ENCODE peak calls at places on chromosome 13, in nine cellular contexts. F, A, L, W, D, O, C, M and B are unnamed samples.
A peak's percentile ranks its signal among the peaks of the same experiment; 100 is the strongest.

GRCh38 chr13:27536361-27537101 is 83.8 kb downstream of the LNX2 start:
- DNase-seq in C (no peak), D (no peak), W (no peak), O (no peak), A (no peak), F (no peak), L (no peak), M (no peak), B (no peak)

GRCh38 chr13:42864952-42865634 is 83.7 kb downstream of the FAM216B start:
- DNase-seq in D (no peak), A (no peak), L (no peak), O (no peak), F (no peak), W (no peak), C (no peak), M (no peak), B (no peak)

GRCh38 chr13:23902975-23903905 is 5.9 kb upstream of the C1QTNF9B start:
- DNase-seq in L (no peak), O (no peak), C (peak; percentile 27), A (no peak), W (no peak), M (no peak), D (no peak), F (no peak), B (no peak)

GRCh38 chr13:75250526-75251183 is 231.3 kb downstream of the TBC1D4 start:
- DNase-seq in L (peak; percentile 41), C (no peak), D (no peak), O (no peak), W (no peak), F (no peak), A (peak; percentile 86), M (no peak), B (no peak)

GRCh38 chr13:108496364-108497215 is 132.8 kb upstream of the MYO16 start:
- DNase-seq in A (peak; percentile 43), M (no peak), W (no peak), C (no peak), F (no peak), D (no peak), O (no peak), L (no peak), B (no peak)

GRCh38 chr13:60759499-60759898 is 362.5 kb downstream of the TDRD3 start:
- DNase-seq in D (no peak), O (peak; percentile 30), C (no peak), A (peak; percentile 7), M (no peak), F (peak; percentile 29), W (no peak), L (no peak), B (no peak)

GRCh38 chr13:99796175-99796819 is 175.3 kb downstream of the ZIC5 start:
- DNase-seq in A (peak; percentile 57), L (peak; percentile 2), O (no peak), D (no peak), W (no peak), C (peak; percentile 72), M (no peak), F (no peak), B (no peak)

GRCh38 chr13:26425439-26426358 is 131.8 kb upstream of the WASF3 start:
- DNase-seq in C (no peak), A (peak; percentile 62), O (peak; percentile 18), F (no peak), W (peak; percentile 32), L (peak; percentile 37), D (no peak), M (no peak), B (no peak)

GRCh38 chr13:26946675-26947342 is 186.2 kb upstream of the GPR12 start:
- DNase-seq in C (no peak), L (peak; percentile 42), A (peak; percentile 84), F (no peak), M (no peak), W (no peak), O (peak; percentile 62), D (no peak), B (no peak)

GRCh38 chr13:49454388-49455015 is 10.4 kb downstream of the SETDB2 start:
- DNase-seq in A (peak; percentile 85), D (no peak), F (no peak), O (no peak), L (peak; percentile 77), C (no peak), M (no peak), W (no peak), B (no peak)

GRCh38 chr13:102771298-102772041 is 2.1 kb downstream of the TEX30 start:
- DNase-seq in L (no peak), W (no peak), M (no peak), A (no peak), F (no peak), C (no peak), O (no peak), D (no peak), B (no peak)

GRCh38 chr13:102773441-102774209 is at the start of gene TEX30:
- DNase-seq in C (peak; percentile 78), L (peak; percentile 37), O (peak; percentile 81), D (peak; percentile 36), A (peak; percentile 80), M (peak; percentile 88), W (peak; percentile 86), F (peak; percentile 90), B (peak; percentile 73)

GRCh38 chr13:102770435-102770834 is 3.2 kb downstream of the TEX30 start:
- DNase-seq in D (no peak), W (no peak), O (no peak), M (no peak), F (no peak), A (peak; percentile 70), L (no peak), C (no peak), B (no peak)

GRCh38 chr13:102774210-102774560 is 599 bp upstream of the TEX30 start:
- DNase-seq in D (no peak), W (no peak), C (no peak), A (no peak), M (no peak), L (no peak), F (peak; percentile 29), O (no peak), B (no peak)

DNA sequence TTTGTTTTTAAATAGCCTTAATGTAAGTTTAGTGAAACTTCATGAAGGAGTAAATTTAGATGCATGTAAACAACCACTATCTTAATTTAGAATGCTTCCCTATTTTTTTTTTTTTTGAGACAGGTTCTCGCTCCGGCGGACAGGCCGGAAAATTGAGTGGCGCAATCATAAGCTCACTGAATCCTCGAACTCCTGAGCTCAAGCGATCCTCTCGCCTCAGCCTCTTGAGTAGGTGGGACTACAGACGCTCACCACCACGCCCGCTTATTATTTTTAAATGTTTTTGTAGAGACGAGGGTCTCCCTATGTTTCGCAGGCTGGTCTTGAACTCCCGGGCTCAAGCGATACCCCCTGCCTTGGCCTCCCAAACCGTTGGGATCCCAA is 1.6 kb downstream of the TEX30 start:
- DNase-seq in O (no peak), D (no peak), W (no peak), L (no peak), F (no peak), C (no peak), A (no peak), M (no peak), B (no peak)
- TF ChIP-seq CTCF in O (no peak), D (no peak), W (no peak), L (no peak), F (no peak), C (no peak), A (no peak), M (no peak), B (no peak)

DNA sequence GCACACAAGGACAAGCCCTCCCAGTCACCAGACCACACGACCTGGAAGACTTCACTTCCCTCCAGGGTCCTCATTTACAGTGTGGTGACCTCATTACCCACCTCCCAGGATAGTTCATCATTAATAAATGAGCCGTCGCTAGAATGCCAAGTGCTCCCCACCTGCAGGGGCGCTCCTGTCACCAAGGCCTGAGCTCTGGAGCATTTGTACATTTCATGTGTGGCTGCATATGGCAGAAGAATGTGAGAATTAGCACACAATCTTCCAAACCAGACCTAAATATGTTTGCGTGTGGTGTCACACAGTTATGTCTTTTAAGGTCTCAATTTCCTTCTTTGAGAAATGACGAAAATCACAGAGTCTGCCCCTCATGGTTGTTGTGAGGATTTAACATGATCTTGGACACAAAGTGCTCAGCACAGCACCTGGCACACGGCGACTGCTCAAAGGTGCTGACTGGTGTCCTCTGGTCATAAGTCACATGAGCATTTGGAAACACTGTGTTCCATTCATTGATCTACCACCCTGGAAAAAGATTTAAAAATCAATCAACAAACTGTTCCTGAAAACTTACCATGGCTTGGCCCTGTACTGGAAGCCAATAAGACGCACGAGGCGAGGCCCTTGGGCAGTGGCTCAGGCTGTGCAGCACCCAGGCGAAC is 150.6 kb upstream of the SPACA7 start:
- DNase-seq in D (no peak), M (no peak), C (no peak), F (no peak), O (no peak), A (no peak), W (no peak), L (no peak), B (no peak)
- TF ChIP-seq CTCF in D (no peak), M (no peak), C (no peak), F (no peak), O (no peak), A (no peak), W (no peak), L (no peak), B (no peak)

DNA sequence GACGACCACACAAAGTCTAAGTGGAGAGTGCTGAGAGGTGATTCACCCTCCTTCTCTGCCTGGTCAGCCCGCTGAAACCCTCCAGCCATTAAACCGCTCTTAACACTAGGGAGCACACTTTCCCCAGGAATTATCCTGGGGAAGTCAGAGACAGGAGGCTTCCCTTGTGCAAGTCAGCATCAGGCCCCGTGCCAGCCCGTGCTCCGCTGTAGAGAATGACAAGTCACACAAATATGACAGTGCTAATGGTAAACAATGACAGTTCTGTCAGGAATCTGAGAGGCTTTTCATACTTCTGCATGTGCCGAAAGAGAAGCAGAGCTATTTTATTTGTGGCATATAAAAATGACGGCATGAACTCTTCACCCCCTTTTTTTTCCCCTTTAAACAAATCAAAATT is 816.9 kb upstream of the SLC10A2 start:
- DNase-seq in F (peak; percentile 77), D (peak; percentile 78), W (peak; percentile 50), L (peak; percentile 89), O (peak; percentile 85), A (peak; percentile 96), C (peak; percentile 65), M (no peak), B (peak; percentile 59)
- TF ChIP-seq CTCF in F (peak; percentile 33), D (no peak), W (no peak), L (peak; percentile 75), O (peak; percentile 76), A (peak; percentile 84), C (peak; percentile 20), M (no peak), B (peak; percentile 33)

GRCh38 chr13:98474761-98475160 is 102.1 kb downstream of the STK24 start:
- DNase-seq in C (no peak), D (no peak), A (no peak), W (no peak), L (no peak), O (no peak), M (no peak), F (no peak), B (no peak)

GRCh38 chr13:98473135-98473791 is 103.6 kb downstream of the STK24 start:
- DNase-seq in A (no peak), O (peak; percentile 23), M (no peak), L (no peak), F (no peak), C (no peak), W (no peak), D (no peak), B (no peak)

GRCh38 chr13:98473792-98474153 is 103.1 kb downstream of the STK24 start:
- DNase-seq in O (no peak), F (no peak), L (no peak), W (no peak), M (no peak), C (no peak), D (no peak), A (no peak), B (no peak)

GRCh38 chr13:98475521-98475920 is 101.4 kb downstream of the STK24 start:
- DNase-seq in C (peak; percentile 64), O (peak; percentile 30), W (no peak), F (no peak), M (no peak), L (no peak), D (no peak), A (peak; percentile 57), B (no peak)

GRCh38 chr13:98474292-98474691 is 102.6 kb downstream of the STK24 start:
- DNase-seq in F (no peak), D (no peak), C (no peak), L (no peak), O (no peak), M (no peak), W (no peak), A (no peak), B (no peak)
- TF ChIP-seq CTCF in F (no peak), D (no peak), C (no peak), L (no peak), O (no peak), M (no peak), W (no peak), A (no peak), B (no peak)